ENCODE peak calls at places on chromosomes 6 and 20, in eight cellular contexts. I is transverse colon, H is upper lobe of left lung, X is SK-N-SH, C is stomach, F is A549, O is sigmoid colon, D is ovary. G is an unnamed sample.
A peak's percentile ranks its signal among the peaks of the same experiment; 100 is the strongest.

GRCh38 chr6:219641-220198 is 72.6 kb upstream of the DUSP22 start:
- DNase-seq in O (peak; percentile 74), D (no peak), C (peak; percentile 43), X (no peak), H (peak; percentile 88), I (peak; percentile 45), F (peak; percentile 6), G (peak; percentile 30)

GRCh38 chr6:147441751-147442150 is 66.7 kb upstream of the SAMD5 start:
- DNase-seq in H (no peak), C (no peak), D (no peak), I (no peak), O (no peak), X (no peak), F (no peak), G (no peak)

GRCh38 chr20:61877331-61877730 is 188.3 kb downstream of the TAF4 start:
- DNase-seq in F (no peak), X (no peak), I (no peak), D (no peak), H (peak; percentile 48), O (no peak), C (no peak), G (no peak)

GRCh38 chr6:166743925-166744653 is 117.0 kb upstream of the RPS6KA2 start:
- DNase-seq in F (no peak), I (no peak), X (no peak), C (no peak), H (peak; percentile 78), D (no peak), O (no peak), G (no peak)

GRCh38 chr6:98944168-98944567 is 3.6 kb downstream of the FBXL4 start:
- DNase-seq in H (no peak), F (no peak), C (no peak), I (no peak), D (no peak), X (no peak), O (no peak), G (no peak)

GRCh38 chr20:14064921-14065320 is 69.6 kb downstream of the MACROD2 start:
- DNase-seq in H (no peak), X (no peak), C (no peak), D (no peak), F (no peak), I (no peak), O (no peak), G (no peak)

GRCh38 chr6:25415274-25415673 is 136.1 kb downstream of the CARMIL1 start:
- DNase-seq in I (no peak), F (no peak), C (no peak), H (no peak), X (no peak), O (no peak), D (no peak), G (no peak)

GRCh38 chr20:53579581-53580375 is 13.9 kb downstream of the ZNF217 start:
- DNase-seq in X (no peak), I (peak; percentile 38), C (peak; percentile 25), O (no peak), F (no peak), D (no peak), H (no peak), G (no peak)

GRCh38 chr6:42010185-42010872 is 40.0 kb upstream of the TAF8 start:
- DNase-seq in H (no peak), C (peak; percentile 21), F (no peak), D (no peak), X (no peak), I (no peak), O (no peak), G (no peak)

GRCh38 chr6:98946877-98947410 is 802 bp downstream of the FBXL4 start:
- DNase-seq in I (peak; percentile 63), X (peak; percentile 31), D (peak; percentile 26), F (no peak), C (peak; percentile 53), O (no peak), H (no peak), G (peak; percentile 6)

GRCh38 chr20:37075932-37076685 is 19.7 kb downstream of the RBL1 start:
- DNase-seq in F (no peak), C (no peak), X (no peak), H (no peak), D (no peak), O (no peak), I (no peak), G (no peak)

GRCh38 chr20:41131594-41132387 is 5.6 kb upstream of the PLCG1 start:
- DNase-seq in O (no peak), I (peak; percentile 4), F (no peak), D (no peak), C (no peak), H (no peak), X (no peak), G (no peak)

GRCh38 chr6:38216451-38216850 is 396.9 kb downstream of the ZFAND3 start:
- DNase-seq in H (no peak), F (no peak), O (no peak), X (no peak), I (no peak), D (no peak), C (no peak), G (no peak)

GRCh38 chr20:53723621-53724020 is 130.0 kb upstream of the ZNF217 start:
- DNase-seq in C (no peak), O (no peak), F (no peak), D (no peak), I (no peak), H (no peak), X (no peak), G (no peak)

GRCh38 chr6:55009114-55009513 is 162.5 kb downstream of the FAM83B start:
- DNase-seq in H (no peak), D (no peak), C (no peak), F (no peak), X (no peak), O (no peak), I (no peak), G (no peak)

GRCh38 chr6:90110971-90111370 is 185.7 kb downstream of the BACH2 start:
- DNase-seq in X (no peak), H (no peak), F (no peak), O (no peak), C (no peak), I (no peak), D (no peak), G (no peak)

GRCh38 chr6:43984442-43985321 is 142.6 kb downstream of the MRPL14 start:
- DNase-seq in F (no peak), D (no peak), X (no peak), I (no peak), H (no peak), O (peak; percentile 61), C (no peak), G (no peak)

GRCh38 chr6:30411515-30412207 is 66.7 kb downstream of the RPP21 start:
- DNase-seq in O (no peak), D (no peak), H (no peak), I (peak; percentile 65), F (no peak), X (no peak), C (peak; percentile 66), G (peak; percentile 23)
- TF ChIP-seq CTCF in O (peak; percentile 77), D (no peak), H (peak; percentile 68), I (peak; percentile 84), F (peak; percentile 55), X (peak; percentile 68), C (no peak), G (peak; percentile 76)

GRCh38 chr6:35391240-35391968 is 49.0 kb downstream of the PPARD start:
- DNase-seq in X (no peak), F (no peak), I (no peak), H (no peak), C (peak; percentile 39), D (no peak), O (no peak), G (no peak)
- TF ChIP-seq EP300 in X (peak; percentile 79), F (no peak), I (no peak), H (no peak), C (no peak), D (no peak), O (no peak), G (no peak)

GRCh38 chr6:33413601-33414120 is 2.8 kb downstream of the PHF1 start:
- DNase-seq in C (no peak), F (no peak), X (no peak), I (no peak), H (no peak), D (no peak), O (no peak), G (no peak)

GRCh38 chr6:33415831-33416230 is 2.1 kb downstream of the CUTA start:
- DNase-seq in F (no peak), D (no peak), I (no peak), X (no peak), O (no peak), C (no peak), H (no peak), G (no peak)

GRCh38 chr6:33413200-33413599 is 2.4 kb downstream of the PHF1 start:
- DNase-seq in F (no peak), H (no peak), X (no peak), I (no peak), C (no peak), O (no peak), D (no peak), G (no peak)

GRCh38 chr6:33416386-33417126 is 1.4 kb downstream of the CUTA start:
- DNase-seq in D (no peak), X (no peak), O (no peak), F (no peak), C (no peak), I (no peak), H (no peak), G (no peak)

GRCh38 chr6:33414592-33415271 is 3.2 kb downstream of the CUTA start:
- DNase-seq in I (no peak), X (peak; percentile 65), O (no peak), C (no peak), H (peak; percentile 62), F (no peak), D (no peak), G (no peak)
- TF ChIP-seq CTCF in I (peak; percentile 5), X (peak; percentile 58), O (no peak), C (no peak), H (no peak), F (peak; percentile 21), D (no peak), G (peak; percentile 13)

GRCh38 chr6:121844898-121845297 is 409.5 kb downstream of the GJA1 start:
- DNase-seq in X (no peak), O (no peak), H (no peak), I (no peak), D (no peak), F (no peak), C (no peak), G (no peak)
- TF ChIP-seq EP300 in X (no peak), O (no peak), H (no peak), I (no peak), D (no peak), F (no peak), C (no peak), G (no peak)

GRCh38 chr6:117276778-117277177 is 11.4 kb downstream of the VGLL2 start:
- DNase-seq in C (no peak), D (no peak), X (no peak), I (no peak), H (no peak), O (no peak), F (no peak), G (no peak)

GRCh38 chr6:117275205-117275604 is 9.8 kb downstream of the VGLL2 start:
- DNase-seq in C (no peak), H (no peak), I (no peak), X (no peak), F (no peak), O (no peak), D (no peak), G (no peak)

GRCh38 chr6:117275711-117276110 is 10.4 kb downstream of the VGLL2 start:
- DNase-seq in X (no peak), F (no peak), I (no peak), C (no peak), O (no peak), H (no peak), D (no peak), G (no peak)

GRCh38 chr6:117280922-117281321 is 15.6 kb downstream of the VGLL2 start:
- DNase-seq in O (no peak), D (no peak), X (no peak), I (no peak), H (no peak), C (no peak), F (no peak), G (no peak)
- TF ChIP-seq CTCF in O (no peak), D (no peak), X (peak; percentile 52), I (no peak), H (no peak), C (no peak), F (peak; percentile 25), G (no peak)

G was measured in tibial nerve.